ENCODE peak calls at places on chromosomes 16 and 17, in six cellular contexts. A is PC-9; K is stimulated activated CD8-positive, alpha-beta memory T cell treated with anti-CD3 and anti-CD28 coated beads, Interleukin-12 subunit alpha, Interleukin-12 subunit beta, amount 100 ng/mL, for 1 hour; V is activated CD8-positive, alpha-beta memory T cell treated with anti-CD3 and anti-CD28 coated beads for 24 hours; R is NCI-H460; O is fibroblast of the conjunctiva. D is an unnamed sample.

GRCh38 chr17:58525239-58525638 is 10.8 kb upstream of the MTMR4 start:
- DNase-seq in A (no peak), K (no peak), V (no peak), R (no peak), O (no peak), D (no peak)

GRCh38 chr16:17339764-17340541 is 130.8 kb downstream of the XYLT1 start:
- DNase-seq in A (peak), K (no peak), V (no peak), R (no peak), O (no peak), D (no peak)

GRCh38 chr16:78324649-78325274 is 225.3 kb downstream of the WWOX start:
- DNase-seq in A (no peak), K (no peak), V (no peak), R (no peak), O (no peak), D (no peak)

GRCh38 chr16:1493746-1494094 is 560 bp downstream of the TELO2 start:
- DNase-seq in A (no peak), K (no peak), V (no peak), R (no peak), O (no peak), D (no peak)

GRCh38 chr16:19132898-19133297 is 19.1 kb downstream of the ITPRIPL2 start:
- DNase-seq in A (no peak), K (no peak), V (no peak), R (no peak), O (no peak), D (no peak)

GRCh38 chr17:82065638-82066303 is at the start of gene DUS1L:
- DNase-seq in A (no peak), K (peak), V (peak), R (peak), O (no peak), D (peak)

GRCh38 chr17:77842148-77842905 is 116.2 kb upstream of the TNRC6C start:
- DNase-seq in A (no peak), K (no peak), V (peak), R (no peak), O (no peak), D (no peak)

GRCh38 chr17:79090503-79091372 is 16.1 kb downstream of the ENGASE start:
- DNase-seq in A (no peak), K (no peak), V (no peak), R (no peak), O (no peak), D (no peak)

GRCh38 chr16:11076259-11077018 is 132.1 kb downstream of the CLEC16A start:
- DNase-seq in A (no peak), K (peak), V (peak), R (no peak), O (no peak), D (no peak)

GRCh38 chr17:28714281-28714680 is 2.6 kb upstream of the PROCA1 start:
- DNase-seq in A (no peak), K (no peak), V (no peak), R (no peak), O (no peak), D (no peak)

GRCh38 chr17:80639658-80640057 is 95.0 kb downstream of the RPTOR start:
- DNase-seq in A (no peak), K (no peak), V (no peak), R (no peak), O (no peak), D (no peak)

GRCh38 chr16:86067936-86068335 is 169.0 kb downstream of the IRF8 start:
- DNase-seq in A (no peak), K (no peak), V (no peak), R (no peak), O (no peak), D (no peak)

GRCh38 chr17:70320642-70321345 is 151.5 kb downstream of the KCNJ2 start:
- DNase-seq in A (no peak), K (no peak), V (no peak), R (no peak), O (no peak), D (no peak)

GRCh38 chr16:19689342-19689741 is 28.7 kb downstream of the KNOP1 start:
- DNase-seq in A (no peak), K (no peak), V (no peak), R (no peak), O (no peak), D (no peak)

GRCh38 chr17:61072648-61073047 is 327.0 kb upstream of the TBX2 start:
- DNase-seq in A (no peak), K (no peak), V (no peak), R (no peak), O (no peak), D (no peak)

GRCh38 chr17:42744283-42744805 is 496 bp downstream of the EZH1 start:
- DNase-seq in A (peak), K (peak), V (no peak), R (peak), O (no peak), D (peak)

GRCh38 chr17:17236295-17237025 is 508 bp downstream of the FLCN start:
- DNase-seq in A (peak), K (no peak), V (peak), R (no peak), O (no peak), D (peak)

GRCh38 chr17:49775546-49776260 is 11.8 kb upstream of the FAM117A start:
- DNase-seq in A (no peak), K (no peak), V (no peak), R (no peak), O (no peak), D (peak)

GRCh38 chr17:34721326-34721725 is 141.9 kb downstream of the TMEM132E start:
- DNase-seq in A (peak), K (no peak), V (no peak), R (no peak), O (no peak), D (no peak)

GRCh38 chr16:11386791-11387546 is 41.7 kb downstream of the RMI2 start:
- DNase-seq in A (no peak), K (no peak), V (no peak), R (peak), O (no peak), D (peak)

GRCh38 chr17:42387221-42387657 is 1.0 kb downstream of the STAT3 start:
- DNase-seq in A (no peak), K (no peak), V (no peak), R (no peak), O (peak), D (peak)

GRCh38 chr16:9843424-9844013 is 338.7 kb downstream of the GRIN2A start:
- DNase-seq in A (no peak), K (no peak), V (no peak), R (no peak), O (no peak), D (no peak)

GRCh38 chr16:51353055-51353454 is 202.0 kb upstream of the SALL1 start:
- DNase-seq in A (no peak), K (no peak), V (no peak), R (no peak), O (no peak), D (no peak)

GRCh38 chr17:59333845-59334244 is 2.4 kb downstream of the YPEL2 start:
- DNase-seq in A (no peak), K (no peak), V (no peak), R (no peak), O (no peak), D (no peak)

GRCh38 chr17:80478487-80479245 is 2.3 kb upstream of the NPTX1 start:
- DNase-seq in A (no peak), K (no peak), V (no peak), R (no peak), O (no peak), D (no peak)

GRCh38 chr17:81498953-81499600 is 13.5 kb downstream of the ACTG1 start:
- DNase-seq in A (no peak), K (no peak), V (no peak), R (no peak), O (no peak), D (no peak)

GRCh38 chr16:50526249-50526648 is 21.9 kb upstream of the NKD1 start:
- DNase-seq in A (no peak), K (no peak), V (no peak), R (no peak), O (no peak), D (no peak)

GRCh38 chr17:37844158-37844976 is 79.8 kb upstream of the TBC1D3K start:
- DNase-seq in A (no peak), K (no peak), V (peak), R (peak), O (peak), D (peak)

D was measured in dermis microvascular lymphatic vessel endothelial cell.